ENCODE peak calls at places on chromosomes 7 and 10, in five cellular contexts. C is mesenchymal stem cell, J is H1, I is neuronal stem cell, M is trophoblast cell. Q is an unnamed sample.

GRCh38 chr7:112361154-112361553 is 89.1 kb upstream of the IFRD1 start:
- DNase-seq in C (no peak), I (no peak), J (no peak), M (no peak), Q (no peak)

GRCh38 chr7:11831727-11832495 is at the start of gene THSD7A:
- DNase-seq in M (peak), C (peak), J (peak), I (peak), Q (peak)

GRCh38 chr7:108406474-108406873 is 49.8 kb downstream of the NRCAM start:
- DNase-seq in M (no peak), J (no peak), I (no peak), C (peak), Q (no peak)

GRCh38 chr10:113735913-113736312 is 15.6 kb upstream of the PLEKHS1 start:
- DNase-seq in I (no peak), C (peak), M (no peak), J (no peak), Q (peak)

GRCh38 chr10:130231211-130231850 is 95.1 kb downstream of the GLRX3 start:
- DNase-seq in I (no peak), J (no peak), C (no peak), M (no peak), Q (peak)

GRCh38 chr10:132974249-132974796 is 32.0 kb upstream of the CFAP46 start:
- DNase-seq in M (no peak), C (no peak), J (no peak), I (no peak), Q (no peak)

GRCh38 chr10:75460059-75460458 is 28.6 kb downstream of the LRMDA start:
- DNase-seq in J (no peak), M (no peak), C (no peak), I (no peak), Q (no peak)

GRCh38 chr7:13414661-13415105 is 574.8 kb downstream of the ETV1 start:
- DNase-seq in I (no peak), J (no peak), M (no peak), C (no peak), Q (no peak)

GRCh38 chr10:122112021-122112616 is 123.2 kb downstream of the TACC2 start:
- DNase-seq in I (no peak), C (peak), M (no peak), J (no peak), Q (no peak)

GRCh38 chr10:8049874-8050560 is 4.5 kb upstream of the GATA3 start:
- DNase-seq in M (no peak), C (no peak), J (peak), I (peak), Q (peak)

GRCh38 chr7:127973797-127974196 is 57.4 kb downstream of the LRRC4 start:
- DNase-seq in I (no peak), J (no peak), M (no peak), C (no peak), Q (peak)

GRCh38 chr10:71423268-71423667 is 26.5 kb downstream of the CDH23 start:
- DNase-seq in C (no peak), J (no peak), I (no peak), M (no peak), Q (no peak)

GRCh38 chr7:24082826-24083225 is 201.2 kb upstream of the NPY start:
- DNase-seq in I (no peak), C (no peak), M (no peak), J (no peak), Q (no peak)

GRCh38 chr10:34727595-34728033 is 87.5 kb downstream of the PARD3 start:
- DNase-seq in I (no peak), J (no peak), C (peak), M (peak), Q (no peak)

GRCh38 chr7:17195576-17195975 is 102.9 kb upstream of the AHR start:
- DNase-seq in C (no peak), M (no peak), J (no peak), I (no peak), Q (no peak)

GRCh38 chr10:36053271-36053670 is 411.2 kb upstream of the FZD8 start:
- DNase-seq in J (no peak), C (no peak), I (no peak), M (peak), Q (no peak)

GRCh38 chr10:36048780-36049179 is 406.7 kb upstream of the FZD8 start:
- DNase-seq in I (no peak), C (no peak), M (no peak), J (no peak), Q (no peak)

GRCh38 chr10:36048236-36048635 is 406.1 kb upstream of the FZD8 start:
- DNase-seq in M (no peak), I (no peak), J (no peak), C (no peak), Q (no peak)
- H2AFZ ChIP-seq in M (no peak), I (no peak), J (no peak), C (no peak), Q (no peak)

DNA sequence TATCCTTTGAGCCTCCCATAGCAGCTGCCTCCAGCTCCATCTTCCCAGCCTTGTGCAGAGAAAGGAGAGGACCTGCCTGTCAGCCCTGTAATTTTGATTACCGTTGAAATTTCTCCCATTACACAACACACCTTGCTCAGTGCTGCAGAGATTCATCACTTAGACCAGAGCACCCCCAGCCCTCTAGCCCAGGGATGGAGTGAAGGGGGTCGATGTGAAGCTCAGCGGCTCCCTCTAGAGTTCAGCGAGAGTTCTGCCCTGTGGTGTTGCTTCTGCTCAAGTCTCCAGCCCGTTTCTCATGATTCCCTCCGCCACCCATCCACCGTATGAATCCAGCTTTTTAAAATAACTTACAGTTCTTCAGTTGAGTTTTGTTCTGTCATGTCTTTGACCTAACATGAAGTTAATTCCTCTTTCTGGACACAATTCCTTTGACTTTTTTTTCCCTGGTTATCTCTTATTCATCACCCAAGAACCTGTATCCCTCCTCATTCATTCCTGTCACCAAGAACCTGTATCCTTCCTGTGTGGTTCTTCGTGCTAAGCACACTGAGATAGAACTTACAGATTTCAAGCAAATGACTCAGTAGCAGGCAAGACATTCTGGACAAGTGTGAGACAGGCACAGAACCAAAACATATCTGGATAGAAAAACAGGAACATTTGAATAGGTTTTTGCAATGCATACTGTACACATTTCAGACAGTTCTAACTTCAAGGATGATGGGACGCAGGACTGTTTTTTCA is 34.9 kb upstream of the ZNF32 start:
- DNase-seq in C (peak), J (peak), M (no peak), I (no peak), Q (peak)
- H2BK12ac ChIP-seq in C (no peak), J (no peak), M (no peak), I (no peak), Q (no peak)

DNA sequence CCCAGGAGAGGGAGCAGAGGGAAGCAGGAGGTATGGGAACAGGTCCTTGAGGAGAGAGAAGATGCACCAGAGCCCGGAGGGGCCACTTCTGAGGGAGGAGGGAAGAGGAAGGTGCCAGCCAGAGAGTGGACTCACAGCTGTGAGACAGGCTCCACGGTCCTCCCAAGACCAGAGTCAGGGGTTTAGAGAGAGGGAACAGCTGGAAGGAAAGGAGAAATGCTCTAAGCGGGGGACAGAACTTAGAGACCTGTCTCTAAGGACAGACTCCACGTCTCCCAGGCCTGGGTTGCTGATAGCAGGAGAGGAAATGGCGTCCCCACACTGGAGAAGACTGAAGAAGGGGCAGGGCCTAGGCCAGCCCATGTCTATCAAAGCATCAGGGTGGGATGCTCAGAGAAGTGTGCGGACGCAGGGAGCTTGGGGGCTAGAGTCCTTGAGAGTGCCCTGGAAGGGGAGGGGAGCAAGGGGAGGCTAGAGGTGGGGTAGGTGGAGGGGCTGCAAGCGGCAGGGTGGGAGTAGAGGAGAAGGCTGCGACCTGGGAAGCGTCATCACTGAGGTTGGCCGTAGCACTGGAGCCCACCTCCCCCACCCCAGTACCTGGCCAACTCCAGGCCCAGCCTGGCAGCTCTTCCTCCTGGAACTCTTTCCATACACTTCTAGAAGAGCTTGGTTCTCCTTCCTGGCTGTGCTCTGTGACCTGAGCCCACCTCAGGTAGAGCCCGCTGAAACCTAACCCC is 25.6 kb upstream of the GRID1 start:
- DNase-seq in M (no peak), I (no peak), J (peak), C (no peak), Q (no peak)
- H2AFZ ChIP-seq in M (no peak), I (no peak), J (no peak), C (no peak), Q (no peak)

GRCh38 chr7:28316489-28316888 is 95.8 kb upstream of the CREB5 start:
- DNase-seq in J (no peak), C (peak), M (no peak), I (no peak), Q (no peak)
- H2BK12ac ChIP-seq in J (no peak), C (no peak), M (no peak), I (no peak), Q (no peak)

GRCh38 chr7:15326044-15326644 is 235.7 kb downstream of the AGMO start:
- DNase-seq in C (peak), M (no peak), I (no peak), J (no peak), Q (no peak)

GRCh38 chr7:15323545-15323944 is 238.3 kb downstream of the AGMO start:
- DNase-seq in M (no peak), I (no peak), C (no peak), J (no peak), Q (no peak)
- H2AFZ ChIP-seq in M (no peak), I (peak), C (no peak), J (no peak), Q (no peak)

DNA sequence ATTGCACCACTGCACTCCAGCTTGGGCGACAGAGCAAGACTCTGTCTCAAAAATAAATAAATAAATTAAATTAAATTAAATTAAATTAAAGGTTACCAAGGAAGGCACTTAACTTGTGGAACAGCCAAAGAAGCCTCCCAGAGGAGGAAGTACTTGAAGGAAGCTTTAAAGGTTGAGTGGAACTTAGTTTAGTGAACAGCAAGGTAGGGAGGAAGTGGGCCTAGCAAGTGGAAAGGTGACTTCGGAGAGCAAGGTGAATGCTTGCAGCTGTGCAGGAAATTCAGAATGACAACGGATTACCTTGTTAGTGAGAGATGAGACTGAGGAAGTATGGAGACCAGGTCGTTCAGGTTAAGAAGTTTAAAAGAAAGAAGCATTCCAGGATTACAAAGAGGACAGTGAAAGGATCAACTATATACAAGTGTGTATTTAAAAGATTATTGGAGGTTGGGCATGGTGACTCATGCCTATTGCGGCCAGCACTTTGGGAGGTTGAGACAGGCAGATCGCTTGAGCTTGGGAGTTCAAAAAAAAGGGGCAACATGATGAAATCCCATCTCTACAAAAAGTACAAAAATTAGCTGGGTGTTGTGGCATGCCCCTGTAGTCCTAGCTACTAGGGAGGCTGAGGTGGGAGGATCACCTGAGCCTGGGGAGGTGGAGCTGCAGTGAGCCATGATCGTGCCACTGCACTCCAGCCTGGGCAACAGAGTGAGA is 12.8 kb upstream of the RPEL1 start:
- DNase-seq in M (no peak), C (peak), I (no peak), J (no peak), Q (no peak)
- H2BK12ac ChIP-seq in M (peak), C (peak), I (no peak), J (peak), Q (no peak)

GRCh38 chr10:89838002-89838615 is 136.7 kb downstream of the KIF20B start:
- DNase-seq in I (no peak), C (no peak), M (no peak), J (no peak), Q (no peak)
- H2AFZ ChIP-seq in I (no peak), C (no peak), M (no peak), J (no peak), Q (no peak)